ENCODE peak calls at places on chromosomes 3 and 15, in nine cellular contexts. A, U, X, Y, H, J, V, E and L are unnamed samples.

GRCh38 chr15:50182233-50183013 is 427 bp downstream of the SLC27A2 start:
- DNase-seq in J (no peak), Y (no peak), H (peak), V (no peak), U (peak), A (peak), E (peak), X (no peak), L (peak)

GRCh38 chr15:34365073-34365825 is 1.7 kb downstream of the LPCAT4 start:
- DNase-seq in V (no peak), A (no peak), H (peak), U (no peak), J (no peak), X (no peak), E (no peak), Y (no peak), L (no peak)

GRCh38 chr15:55588070-55588817 is at the start of gene PYGO1:
- DNase-seq in U (no peak), J (no peak), X (no peak), E (no peak), A (peak), V (no peak), Y (peak), H (peak), L (peak)

GRCh38 chr3:104907507-104907906 is 459.2 kb upstream of the ALCAM start:
- DNase-seq in J (peak), E (no peak), U (no peak), Y (no peak), V (peak), X (no peak), H (no peak), A (no peak), L (no peak)

GRCh38 chr15:47027322-47027946 is 689.9 kb upstream of the SEMA6D start:
- DNase-seq in J (no peak), V (no peak), A (no peak), X (no peak), Y (no peak), H (no peak), E (no peak), U (no peak), L (no peak)

GRCh38 chr3:101377796-101378195 is 57.4 kb upstream of the IMPG2 start:
- DNase-seq in J (no peak), Y (no peak), V (peak), H (no peak), U (no peak), X (no peak), E (no peak), A (no peak), L (no peak)

GRCh38 chr3:157075693-157076420 is 84.1 kb downstream of the CCNL1 start:
- DNase-seq in E (no peak), Y (no peak), V (peak), H (no peak), U (no peak), A (no peak), X (no peak), J (no peak), L (no peak)

GRCh38 chr3:167473863-167474262 is at the start of gene SERPINI2:
- DNase-seq in U (no peak), Y (no peak), H (no peak), A (no peak), E (no peak), J (no peak), V (no peak), X (no peak), L (no peak)

GRCh38 chr3:156471431-156471830 is 83.5 kb downstream of the SSR3 start:
- DNase-seq in H (no peak), Y (no peak), X (no peak), E (no peak), A (no peak), U (no peak), J (no peak), V (peak), L (no peak)

GRCh38 chr15:32649336-32649735 is 7.8 kb downstream of the SCG5 start:
- DNase-seq in U (no peak), V (no peak), J (no peak), E (no peak), A (no peak), Y (no peak), H (no peak), X (no peak), L (no peak)

GRCh38 chr3:131004603-131005002 is 22.0 kb downstream of the ASTE1 start:
- DNase-seq in E (no peak), A (no peak), Y (no peak), V (no peak), J (no peak), H (no peak), X (no peak), U (no peak), L (no peak)

GRCh38 chr3:184635126-184635525 is 73.5 kb downstream of the EPHB3 start:
- DNase-seq in X (no peak), H (no peak), A (no peak), U (no peak), Y (no peak), E (no peak), V (no peak), J (no peak), L (no peak)

GRCh38 chr3:143222981-143223380 is 103.4 kb downstream of the CHST2 start:
- DNase-seq in U (no peak), A (no peak), V (no peak), E (no peak), X (no peak), Y (no peak), H (peak), J (no peak), L (no peak)

GRCh38 chr3:124774305-124774673 is 44.0 kb downstream of the UMPS start:
- DNase-seq in E (no peak), U (no peak), Y (peak), H (no peak), V (peak), X (no peak), J (no peak), A (no peak), L (no peak)

GRCh38 chr15:64807751-64808222 is 17.7 kb downstream of the PIF1 start:
- DNase-seq in Y (no peak), H (no peak), J (no peak), U (no peak), A (no peak), E (no peak), X (no peak), V (no peak), L (no peak)

GRCh38 chr3:183284570-183284969 is 31.5 kb downstream of the B3GNT5 start:
- DNase-seq in X (no peak), E (no peak), A (no peak), J (no peak), V (no peak), U (no peak), Y (no peak), H (no peak), L (no peak)

GRCh38 chr3:133289322-133289721 is 110.5 kb upstream of the BFSP2 start:
- DNase-seq in X (no peak), J (no peak), H (no peak), A (no peak), Y (no peak), U (no peak), V (no peak), E (no peak), L (no peak)

GRCh38 chr3:141840737-141841544 is 35.5 kb upstream of the ATP1B3 start:
- DNase-seq in V (peak), Y (no peak), A (no peak), E (no peak), X (no peak), U (no peak), J (no peak), H (peak), L (no peak)

GRCh38 chr3:27353221-27353620 is 16.0 kb downstream of the NEK10 start:
- DNase-seq in V (no peak), U (no peak), X (no peak), E (no peak), A (no peak), H (no peak), J (no peak), Y (no peak), L (no peak)

GRCh38 chr3:135106445-135106844 is 311.4 kb downstream of the EPHB1 start:
- DNase-seq in J (peak), A (no peak), H (peak), V (peak), U (no peak), Y (no peak), E (no peak), X (no peak), L (no peak)

GRCh38 chr3:108757404-108757982 is at the start of gene RETNLB:
- DNase-seq in X (no peak), E (peak), Y (no peak), J (no peak), V (no peak), H (no peak), U (no peak), A (no peak), L (no peak)

GRCh38 chr3:191380001-191380400 is 49.7 kb upstream of the UTS2B start:
- DNase-seq in Y (no peak), J (no peak), E (no peak), V (no peak), H (no peak), X (no peak), A (no peak), U (no peak), L (no peak)

GRCh38 chr3:45677045-45677436 is 12.2 kb upstream of the SACM1L start:
- DNase-seq in V (peak), E (no peak), J (no peak), A (peak), X (peak), H (peak), Y (peak), U (peak), L (peak)

GRCh38 chr3:11150256-11150655 is 4.0 kb upstream of the HRH1 start:
- DNase-seq in E (no peak), H (no peak), J (no peak), A (no peak), Y (no peak), V (no peak), U (no peak), X (no peak), L (no peak)

GRCh38 chr3:170418422-170419300 is at the start of gene CLDN11:
- DNase-seq in V (no peak), E (no peak), A (no peak), J (no peak), X (no peak), Y (no peak), H (no peak), U (no peak), L (no peak)

GRCh38 chr15:34581043-34581365 is 2.4 kb downstream of the GOLGA8B start:
- DNase-seq in J (no peak), V (no peak), X (no peak), E (no peak), Y (no peak), H (no peak), A (no peak), U (no peak), L (no peak)

GRCh38 chr3:101730839-101731238 is 6.4 kb downstream of the CEP97 start:
- DNase-seq in J (no peak), A (no peak), H (no peak), U (no peak), Y (no peak), V (no peak), X (no peak), E (no peak), L (no peak)

GRCh38 chr3:49650177-49650576 is 24.0 kb upstream of the APEH start:
- DNase-seq in Y (no peak), H (no peak), X (no peak), J (no peak), A (no peak), V (no peak), U (no peak), E (no peak), L (no peak)

GRCh38 chr15:79004336-79004735 is 59.5 kb upstream of the CTSH start:
- DNase-seq in X (no peak), U (no peak), V (peak), Y (no peak), H (peak), J (peak), E (peak), A (no peak), L (no peak)

GRCh38 chr3:123685780-123686179 is 100.9 kb upstream of the HACD2 start:
- DNase-seq in U (no peak), X (no peak), J (no peak), A (no peak), E (no peak), V (no peak), Y (no peak), H (no peak), L (no peak)